ENCODE peak calls at places on chromosome 16, in five cellular contexts. X is progenitor cell of endocrine pancreas, V is Calu3, G is right atrium auricular region, T is cardiac muscle cell. C is an unnamed sample.

GRCh38 chr16:19389246-19389645 is 28.4 kb upstream of the TMC5 start:
- DNase-seq in X (peak), V (peak), G (no peak), T (peak), C (peak)

GRCh38 chr16:26606381-26607150 is 460.2 kb upstream of the C16orf82 start:
- DNase-seq in X (no peak), V (no peak), G (no peak), T (no peak), C (no peak)

GRCh38 chr16:20857281-20857680 is 42.9 kb downstream of the DCUN1D3 start:
- DNase-seq in X (no peak), V (no peak), G (no peak), T (no peak), C (no peak)

GRCh38 chr16:54336805-54337204 is 50.2 kb upstream of the IRX3 start:
- DNase-seq in X (no peak), V (no peak), G (no peak), T (no peak), C (no peak)

GRCh38 chr16:1152123-1152638 is 725 bp upstream of the CACNA1H start:
- DNase-seq in X (no peak), V (no peak), G (no peak), T (no peak), C (no peak)

GRCh38 chr16:13305019-13305755 is 403.8 kb downstream of the SHISA9 start:
- DNase-seq in X (no peak), V (no peak), G (no peak), T (no peak), C (no peak)

GRCh38 chr16:29820730-29821662 is 734 bp downstream of the MVP start:
- DNase-seq in X (no peak), V (peak), G (no peak), T (no peak), C (peak)

GRCh38 chr16:10988879-10989278 is 44.5 kb downstream of the CLEC16A start:
- DNase-seq in X (no peak), V (no peak), G (no peak), T (no peak), C (no peak)

GRCh38 chr16:24002619-24003018 is 166.8 kb downstream of the PRKCB start:
- DNase-seq in X (no peak), V (no peak), G (no peak), T (no peak), C (no peak)

GRCh38 chr16:77897038-77897437 is 108.7 kb downstream of the VAT1L start:
- DNase-seq in X (no peak), V (no peak), G (no peak), T (peak), C (no peak)

GRCh38 chr16:81649561-81649960 is 129.5 kb upstream of the PLCG2 start:
- DNase-seq in X (no peak), V (no peak), G (no peak), T (no peak), C (no peak)

GRCh38 chr16:9793623-9794022 is 388.6 kb downstream of the GRIN2A start:
- DNase-seq in X (no peak), V (no peak), G (no peak), T (no peak), C (no peak)

GRCh38 chr16:31532120-31532519 is 4.4 kb downstream of the AHSP start:
- DNase-seq in X (no peak), V (no peak), G (no peak), T (no peak), C (no peak)

GRCh38 chr16:3147046-3147756 is 12.4 kb downstream of the ZNF213 start:
- DNase-seq in X (no peak), V (no peak), G (no peak), T (no peak), C (no peak)

GRCh38 chr16:89167425-89167941 is 4.1 kb upstream of the CDH15 start:
- DNase-seq in X (peak), V (peak), G (peak), T (peak), C (peak)

GRCh38 chr16:2490190-2491105 is 15.5 kb downstream of the TBC1D24 start:
- DNase-seq in X (no peak), V (no peak), G (no peak), T (no peak), C (no peak)

GRCh38 chr16:2160915-2161551 is 5.5 kb downstream of the TRAF7 start:
- DNase-seq in X (no peak), V (no peak), G (peak), T (peak), C (peak)

GRCh38 chr16:78122774-78123315 is 23.4 kb downstream of the WWOX start:
- DNase-seq in X (no peak), V (peak), G (no peak), T (peak), C (no peak)

GRCh38 chr16:2827481-2827790 is 2.7 kb upstream of the ZG16B start:
- DNase-seq in X (no peak), V (no peak), G (no peak), T (no peak), C (no peak)

GRCh38 chr16:6684076-6684673 is 648.5 kb upstream of the RBFOX1 start:
- DNase-seq in X (no peak), V (peak), G (no peak), T (no peak), C (no peak)

GRCh38 chr16:4207683-4208528 is 34.0 kb downstream of the SRL start:
- DNase-seq in X (no peak), V (no peak), G (no peak), T (no peak), C (no peak)

GRCh38 chr16:66334856-66335255 is 31.6 kb upstream of the CDH5 start:
- DNase-seq in X (no peak), V (no peak), G (no peak), T (no peak), C (no peak)

GRCh38 chr16:30437511-30438046 is 7.7 kb upstream of the DCTPP1 start:
- DNase-seq in X (no peak), V (peak), G (no peak), T (no peak), C (no peak)

GRCh38 chr16:87495578-87495977 is 2.8 kb upstream of the ZCCHC14 start:
- DNase-seq in X (no peak), V (no peak), G (no peak), T (no peak), C (no peak)

GRCh38 chr16:46812781-46813555 is 18.0 kb downstream of the C16orf87 start:
- DNase-seq in X (no peak), V (no peak), G (no peak), T (no peak), C (no peak)

GRCh38 chr16:47370536-47370935 is 90.3 kb downstream of the ITFG1 start:
- DNase-seq in X (no peak), V (no peak), G (no peak), T (no peak), C (no peak)

GRCh38 chr16:11297492-11298142 is 16.5 kb upstream of the PRM1 start:
- DNase-seq in X (peak), V (peak), G (peak), T (peak), C (peak)

GRCh38 chr16:13189250-13189649 is 287.9 kb downstream of the SHISA9 start:
- DNase-seq in X (no peak), V (no peak), G (no peak), T (no peak), C (no peak)

GRCh38 chr16:80580109-80580832 is 39.5 kb downstream of the DYNLRB2 start:
- DNase-seq in X (no peak), V (no peak), G (no peak), T (peak), C (no peak)

GRCh38 chr16:25988882-25989281 is 297.1 kb downstream of the HS3ST4 start:
- DNase-seq in X (no peak), V (no peak), G (no peak), T (no peak), C (no peak)

GRCh38 chr16:66420396-66420795 is 6.7 kb upstream of the BEAN1 start:
- DNase-seq in X (no peak), V (no peak), G (no peak), T (no peak), C (no peak)

DNA sequence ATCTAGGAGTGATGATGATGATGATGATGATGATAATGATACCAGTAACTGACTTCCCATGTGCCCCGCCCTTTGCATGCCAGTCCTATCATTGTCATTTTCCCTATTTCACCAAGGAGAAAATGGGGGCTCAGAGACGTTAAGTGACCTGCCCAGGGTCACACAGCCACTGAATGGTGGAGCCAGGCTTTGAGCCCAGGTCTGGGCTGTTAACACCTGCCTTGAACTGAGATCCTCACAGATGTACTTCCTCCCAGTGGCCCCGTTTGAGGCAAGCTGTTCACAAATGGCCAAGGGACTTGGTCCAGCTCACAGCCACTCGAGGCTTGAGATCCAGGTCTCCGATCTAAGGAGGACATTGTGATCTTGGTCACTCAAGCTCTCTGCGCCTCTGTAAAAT is 13.4 kb downstream of the SLC12A3 start:
- DNase-seq in X (no peak), V (no peak), G (no peak), T (no peak), C (no peak)
- TF ChIP-seq CTCF in X (no peak), V (no peak), G (no peak), T (no peak), C (no peak)

DNA sequence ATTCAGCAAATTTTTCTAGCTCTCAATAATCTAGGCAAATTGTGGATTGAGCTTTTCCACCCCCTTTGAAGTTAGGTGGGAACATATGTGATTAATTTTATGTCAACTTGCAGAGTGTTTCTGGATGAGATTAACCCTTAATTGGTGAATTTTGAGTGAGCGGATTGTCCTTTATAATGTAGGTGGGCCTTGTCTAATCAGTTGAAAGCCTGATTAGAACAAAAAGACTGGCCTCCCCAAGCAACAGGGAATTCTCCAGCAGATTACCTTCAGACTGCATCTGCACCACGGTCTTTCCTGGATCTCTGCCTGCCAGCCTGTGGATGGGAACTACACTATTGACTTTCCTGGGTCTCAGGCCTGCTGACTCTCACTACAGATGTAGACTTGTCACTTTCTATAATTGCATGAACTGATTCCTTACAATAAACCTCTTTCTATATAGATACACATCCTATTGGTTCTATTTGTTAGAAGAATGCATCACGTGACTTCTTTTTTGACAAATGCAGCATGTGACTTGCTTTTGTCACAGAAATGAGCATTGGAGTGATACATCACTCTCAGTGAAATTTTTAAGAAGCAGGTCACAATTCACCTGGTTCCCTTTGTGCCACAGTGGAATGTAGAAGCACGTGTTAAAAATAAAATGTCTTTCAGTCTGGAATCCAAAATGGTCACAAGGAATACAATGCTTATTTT is 1038.3 kb downstream of the CDH11 start:
- DNase-seq in X (no peak), V (no peak), G (no peak), T (no peak), C (no peak)
- TF ChIP-seq CTCF in X (no peak), V (no peak), G (no peak), T (no peak), C (no peak)

DNA sequence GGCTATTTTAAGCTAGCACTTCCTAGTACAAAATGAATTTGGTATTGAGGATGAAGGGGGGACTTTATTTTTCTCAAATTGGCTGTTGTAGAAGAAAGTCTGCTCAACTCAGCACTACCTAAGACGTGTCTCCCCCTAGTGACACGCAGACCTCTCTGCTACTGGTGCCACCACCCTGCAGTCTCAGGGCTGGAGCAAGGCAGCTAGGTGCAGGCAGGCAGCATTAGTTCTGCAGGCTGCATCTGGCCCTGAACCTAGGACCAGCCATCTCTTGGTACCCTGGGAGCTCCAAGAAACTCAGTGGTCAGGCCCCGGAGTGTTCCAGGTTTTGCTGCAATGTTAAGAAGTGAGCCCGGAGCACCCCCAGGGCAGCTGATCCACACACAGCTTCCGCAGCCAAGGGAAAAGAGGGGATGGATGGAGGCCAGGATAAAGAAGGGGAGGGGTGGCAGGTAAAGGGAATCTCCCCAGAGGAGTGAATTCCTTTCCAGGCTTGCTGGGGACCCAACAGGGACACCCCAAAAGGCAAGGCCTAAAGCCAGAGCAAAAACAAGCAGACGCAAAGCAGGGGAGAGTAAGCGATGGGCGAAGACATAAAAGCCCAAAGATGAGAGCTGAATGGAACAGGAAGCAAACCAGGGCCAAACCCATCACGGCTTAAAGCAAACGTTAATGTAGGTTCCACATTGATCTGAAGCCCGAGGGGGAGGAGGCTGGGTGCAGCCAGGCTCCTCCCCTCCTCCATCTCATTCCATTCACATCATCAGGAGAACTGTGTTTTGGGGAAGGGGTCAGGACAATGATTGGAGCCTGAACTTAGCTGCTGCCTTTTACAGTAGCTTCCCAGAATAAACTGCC is 200.5 kb downstream of the ZFHX3 start:
- DNase-seq in X (no peak), V (peak), G (no peak), T (peak), C (peak)
- TF ChIP-seq CTCF in X (peak), V (peak), G (peak), T (peak), C (peak)

DNA sequence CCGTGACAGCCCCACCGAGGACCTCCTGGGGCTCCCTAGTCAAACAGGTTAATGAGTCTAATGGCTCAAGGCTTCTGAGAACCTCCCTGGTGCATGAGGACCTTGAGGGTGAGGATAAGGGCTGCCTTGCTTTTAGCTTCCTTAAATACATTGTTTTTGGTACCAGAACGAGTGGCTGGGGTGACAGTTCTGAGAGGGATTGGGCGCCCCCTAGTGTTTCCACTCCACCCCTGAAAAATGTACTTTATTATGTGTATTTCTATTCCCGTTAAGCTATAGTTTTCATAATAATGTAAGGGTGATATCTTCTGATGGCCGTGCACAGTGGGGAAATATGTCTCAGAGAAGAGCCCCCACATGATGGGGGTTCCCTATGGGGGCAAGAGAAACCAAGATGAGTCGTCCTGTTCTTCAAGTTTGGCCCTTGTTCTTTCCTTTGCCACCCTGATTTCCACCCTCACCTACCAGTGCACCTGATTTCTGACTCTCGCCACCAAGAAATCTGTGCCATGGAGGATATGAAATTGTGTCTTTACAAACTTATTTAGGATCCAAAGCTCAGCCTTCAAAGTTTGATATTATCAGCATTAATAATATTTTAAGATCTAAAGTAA is 14.5 kb upstream of the VWA3A start:
- DNase-seq in X (peak), V (peak), G (peak), T (peak), C (peak)
- TF ChIP-seq CTCF in X (peak), V (peak), G (peak), T (peak), C (peak)

GRCh38 chr16:85675528-85675927 is 13.2 kb downstream of the GINS2 start:
- DNase-seq in X (no peak), V (no peak), G (no peak), T (peak), C (no peak)
- TF ChIP-seq CTCF in X (peak), V (peak), G (peak), T (peak), C (no peak)

DNA sequence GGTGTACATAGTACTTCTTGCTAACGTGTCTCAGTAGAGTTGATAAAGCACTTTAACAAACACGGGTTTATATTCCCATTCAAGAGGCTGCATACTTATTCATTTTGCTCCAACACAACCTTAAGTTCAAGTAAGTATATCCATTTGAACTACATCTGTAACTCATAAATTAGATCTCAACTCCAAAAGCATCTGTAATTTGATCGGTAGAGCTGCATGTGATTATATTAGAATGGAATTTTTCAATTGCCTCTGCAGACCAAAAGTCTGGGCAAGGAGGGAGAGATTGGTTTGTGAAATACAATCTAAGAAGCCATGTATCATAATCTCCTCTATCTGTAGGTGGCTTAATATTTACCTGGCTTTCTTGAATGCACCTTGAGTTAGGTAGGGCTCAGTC is 371.0 kb downstream of the RBFOX1 start:
- DNase-seq in X (no peak), V (no peak), G (no peak), T (no peak), C (no peak)
- TF ChIP-seq CTCF in X (no peak), V (no peak), G (no peak), T (no peak), C (no peak)

GRCh38 chr16:71893888-71894228 is 1.5 kb upstream of the IST1 start:
- DNase-seq in X (no peak), V (no peak), G (no peak), T (no peak), C (no peak)

GRCh38 chr16:71896688-71897368 is 1.5 kb downstream of the IST1 start:
- DNase-seq in X (no peak), V (no peak), G (no peak), T (no peak), C (no peak)

GRCh38 chr16:71895679-71896385 is 501 bp downstream of the IST1 start:
- DNase-seq in X (peak), V (peak), G (no peak), T (peak), C (peak)

GRCh38 chr16:71894921-71895678 is at the start of gene IST1:
- DNase-seq in X (peak), V (peak), G (peak), T (peak), C (peak)

GRCh38 chr16:71894229-71894920 is 956 bp upstream of the IST1 start:
- DNase-seq in X (no peak), V (peak), G (peak), T (peak), C (peak)
- TF ChIP-seq CTCF in X (peak), V (no peak), G (peak), T (no peak), C (no peak)

GRCh38 chr16:28288117-28288516 is 4.2 kb upstream of the SBK1 start:
- DNase-seq in X (no peak), V (no peak), G (no peak), T (no peak), C (no peak)

GRCh38 chr16:28280881-28281836 is 11.2 kb upstream of the SBK1 start:
- DNase-seq in X (no peak), V (no peak), G (no peak), T (no peak), C (no peak)

GRCh38 chr16:28283173-28283572 is 9.2 kb upstream of the SBK1 start:
- DNase-seq in X (no peak), V (no peak), G (no peak), T (no peak), C (no peak)

GRCh38 chr16:28282045-28282444 is 10.3 kb upstream of the SBK1 start:
- DNase-seq in X (no peak), V (no peak), G (no peak), T (no peak), C (no peak)

GRCh38 chr16:28283798-28284577 is 8.3 kb upstream of the SBK1 start:
- DNase-seq in X (no peak), V (no peak), G (no peak), T (peak), C (no peak)
- TF ChIP-seq CTCF in X (no peak), V (no peak), G (no peak), T (no peak), C (no peak)

DNA sequence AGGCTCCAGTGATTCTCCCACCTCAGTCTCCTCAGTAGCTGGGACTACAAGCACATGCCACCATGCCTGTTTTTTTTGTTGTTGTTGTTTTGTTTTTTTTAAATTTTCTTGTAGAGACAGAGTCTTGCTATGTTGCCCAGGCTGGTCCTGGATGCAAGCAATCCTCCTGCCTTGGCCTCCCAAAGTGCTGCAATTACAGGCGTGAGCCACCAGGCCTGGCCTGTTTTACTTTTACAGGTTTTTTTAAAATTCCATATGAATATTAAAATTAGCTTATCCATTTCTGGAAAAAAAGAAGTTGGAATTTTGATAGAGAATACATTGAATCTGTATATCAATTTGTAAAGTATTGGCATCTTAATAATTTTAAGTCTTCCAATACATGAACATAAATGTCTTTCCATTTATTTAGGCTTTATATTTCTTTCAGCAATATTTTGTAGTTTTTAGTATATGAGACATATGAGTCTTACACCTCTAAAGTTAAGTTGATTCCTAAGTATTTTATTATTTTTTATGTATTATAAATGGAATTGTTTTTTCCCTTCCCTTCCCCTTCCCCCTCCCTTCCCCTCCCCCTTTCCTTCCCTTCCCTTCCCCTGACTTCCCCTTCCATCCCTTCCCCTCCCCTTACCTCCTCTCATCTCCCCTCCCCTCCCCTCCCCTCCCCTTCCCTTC is 323.5 kb upstream of the SALL1 start:
- DNase-seq in X (no peak), V (no peak), G (no peak), T (no peak), C (no peak)
- TF ChIP-seq CTCF in X (no peak), V (no peak), G (no peak), T (no peak), C (no peak)